ENCODE peak calls at places on chromosomes 12 and 14, in six cellular contexts. One of them, this sample, is unnamed.

GRCh38 chr14:99996951-99997571 is 68.2 kb upstream of the EVL start:
- DNase-seq in lung: no peak
- DNase-seq in astrocyte of the spinal cord: no peak
- DNase-seq in body of pancreas: no peak
- DNase-seq in GM12864: no peak
- DNase-seq in AG09309: no peak
- DNase-seq in this sample: no peak

GRCh38 chr14:104721704-104722431 is 2.2 kb upstream of the ADSS1 start:
- DNase-seq in lung: no peak
- DNase-seq in astrocyte of the spinal cord: no peak
- DNase-seq in body of pancreas: no peak
- DNase-seq in GM12864: no peak
- DNase-seq in AG09309: no peak
- DNase-seq in this sample: no peak

GRCh38 chr12:27635349-27635972 is 60.8 kb upstream of the REP15 start:
- DNase-seq in lung: no peak
- DNase-seq in astrocyte of the spinal cord: peak; percentile 67
- DNase-seq in body of pancreas: no peak
- DNase-seq in GM12864: no peak
- DNase-seq in AG09309: peak; percentile 42
- DNase-seq in this sample: peak; percentile 22

GRCh38 chr12:31363826-31364225 is 37.9 kb upstream of the SINHCAF start:
- DNase-seq in lung: no peak
- DNase-seq in astrocyte of the spinal cord: no peak
- DNase-seq in body of pancreas: no peak
- DNase-seq in GM12864: no peak
- DNase-seq in AG09309: no peak
- DNase-seq in this sample: no peak

GRCh38 chr12:60494249-60494648 is 898.4 kb downstream of the SLC16A7 start:
- DNase-seq in lung: no peak
- DNase-seq in astrocyte of the spinal cord: peak; percentile 47
- DNase-seq in body of pancreas: no peak
- DNase-seq in GM12864: no peak
- DNase-seq in AG09309: peak; percentile 37
- DNase-seq in this sample: peak; percentile 39

GRCh38 chr14:44963775-44964380 is 1.9 kb downstream of the TOGARAM1 start:
- DNase-seq in lung: no peak
- DNase-seq in astrocyte of the spinal cord: no peak
- DNase-seq in body of pancreas: no peak
- DNase-seq in GM12864: no peak
- DNase-seq in AG09309: no peak
- DNase-seq in this sample: no peak

GRCh38 chr14:105050551-105050897 is 14.7 kb downstream of the GPR132 start:
- DNase-seq in lung: peak; percentile 73
- DNase-seq in astrocyte of the spinal cord: no peak
- DNase-seq in body of pancreas: peak; percentile 85
- DNase-seq in GM12864: no peak
- DNase-seq in AG09309: no peak
- DNase-seq in this sample: no peak

GRCh38 chr12:96044017-96044985 is 8.9 kb upstream of the LTA4H start:
- DNase-seq in lung: no peak
- DNase-seq in astrocyte of the spinal cord: peak; percentile 42
- DNase-seq in body of pancreas: no peak
- DNase-seq in GM12864: no peak
- DNase-seq in AG09309: peak; percentile 46
- DNase-seq in this sample: no peak

GRCh38 chr12:49462103-49462739 is 76.6 kb upstream of the KCNH3 start:
- DNase-seq in lung: no peak
- DNase-seq in astrocyte of the spinal cord: no peak
- DNase-seq in body of pancreas: no peak
- DNase-seq in GM12864: no peak
- DNase-seq in AG09309: no peak
- DNase-seq in this sample: peak; percentile 25

GRCh38 chr14:90426031-90426540 is 29.3 kb downstream of the CALM1 start:
- DNase-seq in lung: no peak
- DNase-seq in astrocyte of the spinal cord: no peak
- DNase-seq in body of pancreas: no peak
- DNase-seq in GM12864: no peak
- DNase-seq in AG09309: no peak
- DNase-seq in this sample: no peak

GRCh38 chr12:3357950-3358525 is 133.0 kb upstream of the PRMT8 start:
- DNase-seq in lung: no peak
- DNase-seq in astrocyte of the spinal cord: no peak
- DNase-seq in body of pancreas: no peak
- DNase-seq in GM12864: no peak
- DNase-seq in AG09309: no peak
- DNase-seq in this sample: no peak

GRCh38 chr14:91140672-91141071 is 26.8 kb downstream of the DGLUCY start:
- DNase-seq in lung: no peak
- DNase-seq in astrocyte of the spinal cord: peak; percentile 22
- DNase-seq in body of pancreas: no peak
- DNase-seq in GM12864: no peak
- DNase-seq in AG09309: no peak
- DNase-seq in this sample: no peak

GRCh38 chr14:92635031-92635430 is 113.4 kb downstream of the LGMN start:
- DNase-seq in lung: no peak
- DNase-seq in astrocyte of the spinal cord: no peak
- DNase-seq in body of pancreas: no peak
- DNase-seq in GM12864: no peak
- DNase-seq in AG09309: no peak
- DNase-seq in this sample: no peak

GRCh38 chr14:70192915-70193314 is 4.2 kb upstream of the SLC8A3 start:
- DNase-seq in lung: no peak
- DNase-seq in astrocyte of the spinal cord: no peak
- DNase-seq in body of pancreas: no peak
- DNase-seq in GM12864: no peak
- DNase-seq in AG09309: no peak
- DNase-seq in this sample: no peak

GRCh38 chr12:130014485-130014807 is 110.6 kb upstream of the TMEM132D start:
- DNase-seq in lung: no peak
- DNase-seq in astrocyte of the spinal cord: no peak
- DNase-seq in body of pancreas: no peak
- DNase-seq in GM12864: no peak
- DNase-seq in AG09309: no peak
- DNase-seq in this sample: no peak

GRCh38 chr12:116673713-116674112 is 64.2 kb downstream of the SPRING1 start:
- DNase-seq in lung: no peak
- DNase-seq in astrocyte of the spinal cord: no peak
- DNase-seq in body of pancreas: no peak
- DNase-seq in GM12864: no peak
- DNase-seq in AG09309: no peak
- DNase-seq in this sample: no peak

GRCh38 chr12:79400481-79400880 is 290.3 kb downstream of the PAWR start:
- DNase-seq in lung: no peak
- DNase-seq in astrocyte of the spinal cord: no peak
- DNase-seq in body of pancreas: no peak
- DNase-seq in GM12864: no peak
- DNase-seq in AG09309: no peak
- DNase-seq in this sample: no peak

GRCh38 chr12:103852498-103852992 is 11.5 kb upstream of the NT5DC3 start:
- DNase-seq in lung: no peak
- DNase-seq in astrocyte of the spinal cord: peak; percentile 79
- DNase-seq in body of pancreas: peak; percentile 34
- DNase-seq in GM12864: no peak
- DNase-seq in AG09309: no peak
- DNase-seq in this sample: peak; percentile 45

GRCh38 chr14:73237219-73237785 is at the start of gene PAPLN:
- DNase-seq in lung: no peak
- DNase-seq in astrocyte of the spinal cord: no peak
- DNase-seq in body of pancreas: peak; percentile 44
- DNase-seq in GM12864: no peak
- DNase-seq in AG09309: no peak
- DNase-seq in this sample: no peak

GRCh38 chr14:75048101-75048500 is 3.2 kb downstream of the MLH3 start:
- DNase-seq in lung: no peak
- DNase-seq in astrocyte of the spinal cord: no peak
- DNase-seq in body of pancreas: no peak
- DNase-seq in GM12864: no peak
- DNase-seq in AG09309: no peak
- DNase-seq in this sample: no peak

GRCh38 chr14:75046899-75047298 is 4.4 kb downstream of the MLH3 start:
- DNase-seq in lung: no peak
- DNase-seq in astrocyte of the spinal cord: no peak
- DNase-seq in body of pancreas: no peak
- DNase-seq in GM12864: no peak
- DNase-seq in AG09309: no peak
- DNase-seq in this sample: no peak

GRCh38 chr14:75044760-75045159 is 6.5 kb downstream of the MLH3 start:
- DNase-seq in lung: no peak
- DNase-seq in astrocyte of the spinal cord: no peak
- DNase-seq in body of pancreas: no peak
- DNase-seq in GM12864: no peak
- DNase-seq in AG09309: no peak
- DNase-seq in this sample: no peak

GRCh38 chr14:75047506-75047905 is 3.8 kb downstream of the MLH3 start:
- DNase-seq in lung: no peak
- DNase-seq in astrocyte of the spinal cord: no peak
- DNase-seq in body of pancreas: no peak
- DNase-seq in GM12864: no peak
- DNase-seq in AG09309: no peak
- DNase-seq in this sample: no peak

DNA sequence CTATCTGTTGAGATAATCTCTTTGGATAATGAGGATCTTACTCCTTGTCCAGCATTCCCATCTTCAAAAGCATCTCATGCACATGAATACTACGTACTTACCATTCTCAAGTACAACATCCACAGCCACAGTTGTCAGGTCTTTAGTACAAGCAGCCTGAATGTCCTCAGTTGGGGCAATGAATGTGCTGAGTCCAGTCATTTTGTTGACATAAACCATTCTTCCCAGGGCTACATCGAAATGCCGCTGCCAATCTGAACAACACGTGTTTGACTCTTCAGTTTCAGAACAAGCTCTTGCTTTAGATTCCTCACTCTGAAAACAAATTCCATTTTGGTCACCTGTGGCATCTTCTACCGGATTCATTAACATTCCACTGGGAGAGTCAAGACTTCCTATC is 5.0 kb downstream of the MLH3 start:
- DNase-seq in lung: no peak
- DNase-seq in astrocyte of the spinal cord: no peak
- DNase-seq in body of pancreas: no peak
- DNase-seq in GM12864: no peak
- DNase-seq in AG09309: no peak
- DNase-seq in this sample: no peak
- TF ChIP-seq CTCF in lung: no peak
- TF ChIP-seq CTCF in astrocyte of the spinal cord: no peak
- TF ChIP-seq CTCF in body of pancreas: no peak
- TF ChIP-seq CTCF in GM12864: no peak
- TF ChIP-seq CTCF in AG09309: no peak
- TF ChIP-seq CTCF in this sample: no peak

DNA sequence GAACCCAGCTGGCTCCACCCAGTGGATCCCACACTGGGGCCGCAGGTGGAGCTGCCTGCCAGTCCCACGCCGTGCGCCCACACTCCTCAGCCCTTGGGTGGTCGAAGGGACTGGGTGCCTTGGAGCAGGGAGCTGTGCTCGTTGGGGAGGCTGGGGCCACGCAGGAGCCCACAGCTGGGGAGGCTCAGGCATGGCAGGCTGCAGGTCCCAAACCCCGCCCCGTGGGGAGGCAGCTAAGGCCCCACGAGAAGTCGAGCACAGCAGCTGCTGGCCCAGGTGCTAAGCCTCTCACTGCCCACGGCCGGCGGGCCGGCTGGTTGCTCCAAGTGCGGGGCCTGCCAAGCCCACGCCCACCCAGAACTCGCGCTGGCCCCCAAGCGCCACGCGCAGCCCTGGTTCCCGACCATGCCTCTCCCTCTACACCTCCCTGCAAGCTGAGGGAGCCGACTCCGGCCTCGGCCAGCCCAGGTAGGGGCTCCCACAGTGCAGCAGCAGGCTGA is 56.2 kb downstream of the ANO2 start:
- DNase-seq in lung: no peak
- DNase-seq in astrocyte of the spinal cord: no peak
- DNase-seq in body of pancreas: no peak
- DNase-seq in GM12864: no peak
- DNase-seq in AG09309: no peak
- DNase-seq in this sample: no peak
- H3K4me3 ChIP-seq in lung: no peak overlapping the region
- H3K4me3 ChIP-seq in astrocyte of the spinal cord: no peak overlapping the region
- H3K4me3 ChIP-seq in body of pancreas: no peak overlapping the region
- H3K4me3 ChIP-seq in GM12864: no peak overlapping the region
- H3K4me3 ChIP-seq in AG09309: no peak overlapping the region
- H3K4me3 ChIP-seq in this sample: no peak overlapping the region

GRCh38 chr14:64743061-64743460 is 38.8 kb downstream of the PLEKHG3 start:
- DNase-seq in lung: no peak
- DNase-seq in astrocyte of the spinal cord: no peak
- DNase-seq in body of pancreas: no peak
- DNase-seq in GM12864: no peak
- DNase-seq in AG09309: no peak
- DNase-seq in this sample: no peak

GRCh38 chr14:64746298-64747250 is 42.4 kb downstream of the PLEKHG3 start:
- DNase-seq in lung: no peak
- DNase-seq in astrocyte of the spinal cord: peak; percentile 30
- DNase-seq in body of pancreas: no peak
- DNase-seq in GM12864: no peak
- DNase-seq in AG09309: no peak
- DNase-seq in this sample: no peak

GRCh38 chr14:64748521-64748920 is 44.3 kb downstream of the PLEKHG3 start:
- DNase-seq in lung: no peak
- DNase-seq in astrocyte of the spinal cord: no peak
- DNase-seq in body of pancreas: no peak
- DNase-seq in GM12864: no peak
- DNase-seq in AG09309: no peak
- DNase-seq in this sample: no peak

GRCh38 chr14:64747327-64747726 is 43.1 kb downstream of the PLEKHG3 start:
- DNase-seq in lung: no peak
- DNase-seq in astrocyte of the spinal cord: no peak
- DNase-seq in body of pancreas: no peak
- DNase-seq in GM12864: no peak
- DNase-seq in AG09309: no peak
- DNase-seq in this sample: no peak

GRCh38 chr14:64745511-64746041 is 41.4 kb downstream of the PLEKHG3 start:
- DNase-seq in lung: no peak
- DNase-seq in astrocyte of the spinal cord: peak; percentile 32
- DNase-seq in body of pancreas: no peak
- DNase-seq in GM12864: no peak
- DNase-seq in AG09309: no peak
- DNase-seq in this sample: no peak
- TF ChIP-seq CTCF in lung: no peak
- TF ChIP-seq CTCF in astrocyte of the spinal cord: peak; percentile 28
- TF ChIP-seq CTCF in body of pancreas: no peak
- TF ChIP-seq CTCF in GM12864: no peak
- TF ChIP-seq CTCF in AG09309: no peak
- TF ChIP-seq CTCF in this sample: no peak

DNA sequence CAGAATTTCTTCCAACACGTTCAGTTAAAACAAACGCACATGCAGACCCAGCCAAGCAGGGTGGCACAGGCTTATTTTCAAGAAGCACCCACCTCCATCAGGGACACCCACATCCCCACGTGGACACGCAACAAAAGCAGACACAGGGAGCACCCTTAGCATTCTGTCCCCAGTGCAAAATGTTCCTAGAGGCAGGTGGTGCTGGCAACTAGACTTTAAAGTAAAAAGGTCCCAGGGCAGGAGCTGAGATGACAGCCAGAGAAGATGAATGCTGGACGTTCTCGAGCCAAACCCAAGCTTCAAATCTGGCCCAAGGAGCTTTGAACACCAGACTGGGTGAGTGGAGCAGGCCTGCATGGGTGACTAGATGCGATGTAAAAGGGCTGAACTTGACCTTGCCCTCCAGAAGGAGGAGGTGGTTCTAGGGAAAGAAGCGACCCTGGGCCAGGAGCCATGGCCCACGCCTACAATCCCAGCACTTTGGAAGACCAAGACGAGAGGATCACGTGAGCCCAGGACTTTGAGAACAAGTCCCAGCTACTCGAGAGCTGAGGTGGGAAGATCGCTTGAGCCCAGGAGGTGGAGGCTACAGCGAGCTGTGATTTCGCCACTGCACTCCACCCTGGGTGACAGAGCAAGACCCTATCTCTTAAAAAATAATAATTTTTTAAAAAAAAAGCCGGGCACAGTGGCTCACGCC is 47.3 kb downstream of the KDM2B start:
- DNase-seq in lung: peak; percentile 56
- DNase-seq in astrocyte of the spinal cord: no peak
- DNase-seq in body of pancreas: no peak
- DNase-seq in GM12864: no peak
- DNase-seq in AG09309: no peak
- DNase-seq in this sample: no peak
- H3K4me3 ChIP-seq in lung: no peak overlapping the region
- H3K4me3 ChIP-seq in astrocyte of the spinal cord: no peak overlapping the region
- H3K4me3 ChIP-seq in body of pancreas: no peak overlapping the region
- H3K4me3 ChIP-seq in GM12864: peak overlapping the region; percentile 72
- H3K4me3 ChIP-seq in AG09309: no peak overlapping the region
- H3K4me3 ChIP-seq in this sample: no peak overlapping the region

This sample was measured in LNCaP clone FGC.